ENCODE peak calls at places on chromosomes 4 and X, in four cellular contexts. L is AG04449, T is fibroblast of mammary gland, H is nephron progenitor cell. V is an unnamed sample.

GRCh38 chr4:15654556-15655222 is 468 bp downstream of the FBXL5 start:
- DNase-seq in T (peak), L (no peak), H (no peak), V (peak)

GRCh38 chr4:8307714-8308113 is 38.2 kb downstream of the HTRA3 start:
- DNase-seq in T (no peak), L (no peak), H (peak), V (no peak)

GRCh38 chrX:138018145-138018799 is 452.3 kb downstream of the ZIC3 start:
- DNase-seq in H (no peak), L (no peak), T (no peak), V (no peak)

GRCh38 chrX:11557120-11557519 is 108.6 kb downstream of the ARHGAP6 start:
- DNase-seq in T (peak), H (no peak), L (no peak), V (no peak)

GRCh38 chr4:112287258-112287873 is 1.7 kb upstream of the TIFA start:
- DNase-seq in L (no peak), H (no peak), T (no peak), V (no peak)

GRCh38 chr4:47203593-47203992 is 172.2 kb downstream of the GABRB1 start:
- DNase-seq in L (no peak), T (no peak), H (no peak), V (no peak)

GRCh38 chrX:122134291-122134690 is 1049.8 kb upstream of the GRIA3 start:
- DNase-seq in T (peak), L (no peak), H (no peak), V (no peak)

GRCh38 chr4:24059839-24060238 is 170.0 kb upstream of the PPARGC1A start:
- DNase-seq in L (no peak), T (no peak), H (no peak), V (no peak)

GRCh38 chr4:26174033-26174432 is 146.8 kb upstream of the RBPJ start:
- DNase-seq in T (no peak), H (no peak), L (no peak), V (no peak)

GRCh38 chr4:143184217-143184502 is 557 bp upstream of the USP38 start:
- DNase-seq in L (no peak), H (no peak), T (no peak), V (no peak)

GRCh38 chr4:184784628-184785257 is 41.0 kb downstream of the ACSL1 start:
- DNase-seq in T (no peak), L (no peak), H (no peak), V (no peak)

GRCh38 chr4:41505161-41505653 is 32.8 kb upstream of the LIMCH1 start:
- DNase-seq in L (no peak), T (no peak), H (no peak), V (no peak)

GRCh38 chr4:23770011-23770410 is 119.8 kb downstream of the PPARGC1A start:
- DNase-seq in H (no peak), L (no peak), T (peak), V (no peak)

GRCh38 chr4:4437798-4438470 is 51.0 kb downstream of the NSG1 start:
- DNase-seq in T (no peak), H (no peak), L (no peak), V (no peak)

GRCh38 chr4:98786866-98787265 is 128.5 kb upstream of the TSPAN5 start:
- DNase-seq in H (no peak), L (no peak), T (peak), V (no peak)

GRCh38 chr4:38131371-38132139 is 171.4 kb downstream of the PTTG2 start:
- DNase-seq in H (no peak), T (peak), L (no peak), V (no peak)

GRCh38 chrX:118495958-118496762 is 545 bp downstream of the DOCK11 start:
- DNase-seq in T (peak), L (no peak), H (no peak), V (peak)

GRCh38 chr4:79442422-79442821 is 34.4 kb upstream of the GK2 start:
- DNase-seq in L (no peak), H (no peak), T (peak), V (no peak)

GRCh38 chr4:8796096-8796495 is 75.5 kb downstream of the HMX1 start:
- DNase-seq in H (no peak), T (no peak), L (no peak), V (no peak)

GRCh38 chr4:33411182-33411581 is 2691.0 kb downstream of the PCDH7 start:
- DNase-seq in H (no peak), L (no peak), T (peak), V (no peak)

GRCh38 chr4:121041307-121042090 is 30.8 kb downstream of the NDNF start:
- DNase-seq in H (no peak), T (no peak), L (no peak), V (no peak)

GRCh38 chr4:77358315-77358928 is 201.4 kb downstream of the CCNG2 start:
- DNase-seq in H (peak), L (no peak), T (peak), V (peak)

GRCh38 chr4:39227906-39228305 is 45.6 kb downstream of the WDR19 start:
- DNase-seq in T (no peak), H (no peak), L (no peak), V (no peak)

DNA sequence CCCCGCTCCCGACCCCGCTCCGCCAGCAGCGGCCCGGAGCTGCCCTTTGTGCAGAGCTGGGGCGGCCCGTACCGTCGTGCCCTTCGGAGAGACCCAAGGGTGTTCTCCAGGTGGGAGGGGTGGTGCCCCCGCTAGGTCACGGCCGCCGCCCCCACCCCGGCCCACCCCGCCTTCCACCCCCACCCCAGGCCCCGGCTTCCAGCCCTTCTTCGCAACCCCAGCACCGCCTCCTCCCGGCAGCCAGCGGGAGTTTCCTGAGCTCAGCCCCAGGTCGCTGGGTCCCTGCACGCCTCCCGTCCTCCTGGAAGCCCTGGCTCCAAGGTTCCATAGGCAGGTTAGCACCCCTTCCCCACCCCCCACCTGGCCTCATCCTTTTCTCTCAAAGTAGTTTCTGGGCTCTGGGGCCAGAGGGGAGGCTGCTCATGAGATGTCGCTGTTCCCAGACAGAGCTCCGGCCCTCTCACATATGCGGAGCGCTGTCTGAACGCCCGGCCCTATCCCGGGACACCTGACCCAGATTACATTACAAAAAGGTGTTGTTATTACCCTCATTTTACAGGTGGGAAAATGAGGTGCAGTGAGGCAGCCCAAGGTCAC is 25.2 kb upstream of the FGFR3 start:
- DNase-seq in T (peak), L (no peak), H (peak), V (peak)
- TF ChIP-seq CTCF in T (peak), L (peak), H (peak), V (peak)

DNA sequence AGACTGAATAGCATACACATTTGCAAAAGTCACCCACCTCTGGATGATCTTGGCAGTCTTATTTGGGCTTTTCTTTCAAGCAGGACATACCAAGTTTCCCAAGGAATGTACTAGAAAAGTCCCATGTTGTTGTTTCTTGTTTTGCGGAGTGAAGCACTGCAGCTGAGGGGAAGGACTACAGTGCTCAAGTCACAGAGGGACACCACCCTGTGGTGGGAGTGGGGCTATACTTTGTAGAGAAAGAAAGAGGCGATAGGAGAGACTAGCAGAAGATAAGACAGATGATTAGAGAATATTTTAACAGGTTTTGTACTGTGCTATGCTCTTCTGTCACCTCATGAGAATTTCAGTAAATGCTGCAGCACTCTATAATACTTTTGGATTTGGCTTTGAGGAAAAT is 280.5 kb upstream of the INTU start:
- DNase-seq in H (no peak), T (peak), L (no peak), V (no peak)
- TF ChIP-seq CTCF in H (no peak), T (no peak), L (no peak), V (no peak)

GRCh38 chr4:1278336-1278670 is 11.4 kb upstream of the MAEA start:
- DNase-seq in L (no peak), T (peak), H (no peak), V (no peak)

GRCh38 chr4:1276984-1277383 is 12.7 kb upstream of the MAEA start:
- DNase-seq in H (no peak), L (no peak), T (no peak), V (no peak)

GRCh38 chr4:1274871-1275270 is 14.8 kb upstream of the MAEA start:
- DNase-seq in T (no peak), L (no peak), H (no peak), V (no peak)

GRCh38 chr4:1279253-1279652 is 10.4 kb upstream of the MAEA start:
- DNase-seq in L (no peak), H (no peak), T (no peak), V (no peak)

GRCh38 chr4:1277667-1278335 is 11.9 kb upstream of the MAEA start:
- DNase-seq in H (no peak), T (peak), L (no peak), V (no peak)
- TF ChIP-seq CTCF in H (no peak), T (peak), L (no peak), V (peak)

DNA sequence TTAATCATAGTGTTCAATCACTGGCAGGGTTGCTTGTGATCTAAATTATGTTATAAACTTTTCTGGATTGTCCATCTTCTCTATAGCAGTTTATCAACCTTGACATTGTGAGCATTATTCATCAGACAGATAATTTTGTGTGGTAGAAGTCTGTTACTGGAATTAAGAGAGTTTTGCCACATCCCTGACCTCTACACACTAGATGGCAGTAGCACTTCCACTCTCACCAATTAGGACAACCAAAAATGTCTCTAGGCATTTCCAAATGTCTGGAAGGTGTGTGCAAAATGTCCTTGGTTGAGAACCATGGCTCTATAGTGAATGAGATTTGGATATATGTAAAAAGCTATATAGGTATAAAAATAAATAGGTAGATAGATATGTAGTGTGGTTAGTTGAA is 324.1 kb upstream of the FAM47C start:
- DNase-seq in H (no peak), T (no peak), L (no peak), V (no peak)
- TF ChIP-seq CTCF in H (no peak), T (no peak), L (no peak), V (no peak)

DNA sequence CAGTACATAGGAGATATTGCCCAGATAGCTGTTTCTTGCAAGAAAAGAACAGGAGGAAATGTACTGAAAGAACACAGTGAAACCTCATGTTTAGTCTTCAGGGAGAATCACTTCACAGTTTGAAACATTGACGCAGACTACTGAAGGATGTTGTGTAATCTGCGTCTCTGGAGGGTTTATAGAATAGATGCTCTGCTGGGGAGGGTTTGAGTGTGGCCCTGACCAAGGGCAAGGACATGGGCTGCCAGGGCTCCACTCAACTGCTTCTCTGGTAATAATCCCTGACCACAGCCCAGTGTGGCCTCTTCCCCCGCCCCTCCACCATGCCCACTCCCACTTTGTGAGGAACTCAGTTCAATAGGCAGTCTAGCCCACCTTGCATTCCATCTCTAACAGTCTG is 15.8 kb upstream of the ACE2 start:
- DNase-seq in H (no peak), T (peak), L (no peak), V (no peak)
- TF ChIP-seq CTCF in H (no peak), T (no peak), L (no peak), V (no peak)

DNA sequence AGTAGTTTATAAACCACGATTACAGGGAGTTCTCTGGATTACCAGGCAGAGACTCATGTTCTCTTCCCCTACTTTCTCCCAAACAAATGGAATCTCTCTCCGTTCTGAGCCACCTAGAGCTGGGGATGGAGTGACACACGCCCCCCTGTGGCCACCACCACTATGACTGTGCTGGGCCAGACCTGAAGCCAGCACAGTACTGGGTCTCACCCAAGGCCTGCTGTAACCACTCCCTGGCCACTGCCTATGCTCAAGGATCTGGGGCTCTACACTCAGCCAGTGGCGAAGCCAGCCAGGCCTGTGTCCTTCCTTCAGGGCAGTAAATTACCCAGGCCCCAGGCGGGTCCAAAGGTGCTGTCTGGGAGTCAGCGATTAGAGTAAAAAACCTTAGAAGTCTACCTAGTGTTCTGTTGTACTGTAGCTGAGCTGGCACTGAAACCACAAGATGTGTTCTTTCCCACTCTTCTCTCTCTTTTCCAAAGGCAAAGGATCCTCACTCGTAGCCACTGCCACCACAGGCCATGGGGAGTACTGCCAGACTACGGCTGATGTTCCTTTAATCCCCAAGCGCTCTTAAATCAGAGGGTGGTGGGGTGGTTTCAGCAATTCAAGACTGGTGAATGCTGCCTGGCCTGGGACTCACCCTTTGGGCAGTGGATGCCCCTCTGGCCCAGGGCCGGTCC is 412.2 kb upstream of the ARX start:
- DNase-seq in H (peak), L (no peak), T (no peak), V (no peak)
- TF ChIP-seq CTCF in H (no peak), L (no peak), T (no peak), V (peak)

GRCh38 chrX:30196322-30196721 is 19.0 kb upstream of the MAGEB2 start:
- DNase-seq in L (no peak), H (no peak), T (no peak), V (no peak)
- TF ChIP-seq CTCF in L (no peak), H (peak), T (no peak), V (peak)

DNA sequence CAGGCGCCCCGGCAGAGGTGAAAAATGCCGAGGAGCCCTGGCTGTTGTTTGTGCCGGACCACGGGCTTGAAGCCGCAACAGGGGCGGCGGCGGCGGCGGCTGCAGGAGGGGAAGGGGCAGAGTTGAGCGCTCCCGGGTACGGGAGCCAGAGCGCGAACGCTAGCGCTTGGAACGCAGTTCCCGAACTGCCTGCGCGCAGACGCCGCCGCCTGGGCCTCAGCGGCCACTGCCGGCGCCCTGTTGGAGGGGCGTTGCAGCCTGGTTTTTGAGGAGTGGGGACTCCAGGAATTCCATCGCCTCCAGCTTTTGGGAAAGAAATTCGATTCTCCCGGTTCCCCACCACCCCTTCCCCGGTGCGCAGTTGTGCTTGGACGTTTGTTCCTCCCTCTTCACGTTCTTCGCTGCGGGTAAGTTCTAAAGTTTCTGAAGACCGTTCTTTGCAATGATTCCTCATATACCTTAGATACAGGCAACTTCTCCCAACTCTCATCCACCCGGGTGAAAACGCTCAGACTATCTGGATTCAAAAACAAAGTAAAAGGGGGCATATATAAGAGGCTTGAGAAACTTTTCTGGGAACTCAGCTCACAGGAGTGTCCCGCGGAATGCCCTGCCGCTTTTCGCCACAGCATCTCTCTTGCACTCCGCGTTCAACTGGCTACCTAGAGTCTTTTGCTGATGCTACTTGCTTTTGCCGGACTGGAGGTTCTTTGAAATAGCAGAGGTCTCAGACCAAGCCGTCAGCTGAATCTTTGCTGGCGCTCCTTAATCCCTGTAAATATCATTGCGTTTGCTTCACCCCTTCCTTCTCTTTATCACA is 1.0 kb downstream of the FAT4 start:
- DNase-seq in T (peak), H (peak), L (no peak), V (peak)
- TF ChIP-seq CTCF in T (no peak), H (no peak), L (peak), V (peak)

DNA sequence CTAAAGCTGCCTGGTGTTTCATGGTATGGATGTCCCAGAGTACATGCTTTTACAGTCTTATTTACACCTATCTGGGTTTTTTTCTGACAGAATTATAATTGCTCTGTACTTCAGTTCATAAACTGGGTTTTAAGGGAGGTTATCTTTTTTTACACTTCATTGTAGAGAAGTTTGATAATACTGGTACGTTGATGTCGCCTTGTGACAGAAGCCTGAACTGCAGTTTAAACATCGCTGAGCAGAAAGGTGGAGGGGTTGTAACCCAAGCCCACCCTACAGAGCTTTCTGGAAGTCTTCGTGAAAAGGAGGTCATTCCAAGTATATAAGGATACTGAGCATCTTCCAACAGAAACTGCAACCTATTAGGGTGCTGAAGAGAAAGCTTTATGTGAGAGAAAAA is 46.4 kb downstream of the BEX1 start:
- DNase-seq in L (no peak), H (no peak), T (no peak), V (no peak)
- TF ChIP-seq CTCF in L (peak), H (no peak), T (no peak), V (no peak)

GRCh38 chrX:39726810-39727209 is 370.9 kb downstream of the BCOR start:
- DNase-seq in L (no peak), T (peak), H (no peak), V (no peak)
- TF ChIP-seq CTCF in L (no peak), T (no peak), H (no peak), V (no peak)